ENCODE peak calls at places on chromosome 16, in ten cellular contexts. B is ascending aorta, L is lower lobe of right lung, Y is lung, T is breast epithelium, R is SK-N-SH, E is nephron progenitor cell, N is thoracic aorta, V is PC-9, O is neural crest cell. G is an unnamed sample.

GRCh38 chr16:77469639-77470038 is 34.8 kb upstream of the ADAMTS18 start:
- DNase-seq in B (no peak), L (no peak), Y (no peak), T (no peak), R (no peak), E (no peak), N (no peak), V (no peak), O (no peak), G (no peak)

GRCh38 chr16:67562526-67562917 is at the start of gene CTCF:
- DNase-seq in B (peak; percentile 88), L (peak; percentile 90), Y (peak; percentile 79), T (no peak), R (peak; percentile 91), E (peak; percentile 82), N (no peak), V (peak; percentile 80), O (no peak), G (no peak)

GRCh38 chr16:15434425-15435215 is at the start of gene BMERB1:
- DNase-seq in B (peak; percentile 90), L (peak; percentile 50), Y (peak; percentile 35), T (peak; percentile 23), R (peak; percentile 94), E (peak; percentile 83), N (peak; percentile 25), V (peak; percentile 32), O (peak; percentile 71), G (peak; percentile 95)

GRCh38 chr16:80656731-80657150 is 115.9 kb downstream of the DYNLRB2 start:
- DNase-seq in B (no peak), L (no peak), Y (no peak), T (no peak), R (no peak), E (no peak), N (no peak), V (no peak), O (no peak), G (no peak)

GRCh38 chr16:56609463-56609921 is 1.1 kb downstream of the MT2A start:
- DNase-seq in B (peak; percentile 86), L (peak; percentile 82), Y (peak; percentile 83), T (peak; percentile 60), R (peak; percentile 69), E (no peak), N (no peak), V (no peak), O (no peak), G (no peak)

GRCh38 chr16:559411-560207 is 585 bp upstream of the PRR35 start:
- DNase-seq in B (no peak), L (no peak), Y (no peak), T (no peak), R (peak; percentile 76), E (no peak), N (no peak), V (no peak), O (no peak), G (no peak)

GRCh38 chr16:1876468-1876867 is 4.5 kb upstream of the MEIOB start:
- DNase-seq in B (no peak), L (no peak), Y (no peak), T (no peak), R (no peak), E (no peak), N (no peak), V (no peak), O (no peak), G (no peak)

GRCh38 chr16:79212114-79212791 is 388.3 kb downstream of the MAF start:
- DNase-seq in B (no peak), L (no peak), Y (no peak), T (no peak), R (no peak), E (no peak), N (no peak), V (no peak), O (no peak), G (no peak)

GRCh38 chr16:15648135-15648730 is 1.8 kb upstream of the NDE1 start:
- DNase-seq in B (no peak), L (no peak), Y (no peak), T (no peak), R (no peak), E (no peak), N (no peak), V (no peak), O (no peak), G (no peak)

GRCh38 chr16:17696696-17697095 is 225.9 kb upstream of the XYLT1 start:
- DNase-seq in B (no peak), L (no peak), Y (no peak), T (no peak), R (no peak), E (no peak), N (no peak), V (no peak), O (no peak), G (no peak)

GRCh38 chr16:9134739-9135138 is 43.3 kb downstream of the HAPSTR1 start:
- DNase-seq in B (peak; percentile 65), L (peak; percentile 67), Y (no peak), T (no peak), R (peak; percentile 82), E (peak; percentile 53), N (no peak), V (peak; percentile 78), O (peak; percentile 55), G (peak; percentile 61)

GRCh38 chr16:14485131-14485551 is 144.9 kb downstream of the PARN start:
- DNase-seq in B (no peak), L (no peak), Y (no peak), T (no peak), R (no peak), E (no peak), N (no peak), V (no peak), O (no peak), G (no peak)

DNA sequence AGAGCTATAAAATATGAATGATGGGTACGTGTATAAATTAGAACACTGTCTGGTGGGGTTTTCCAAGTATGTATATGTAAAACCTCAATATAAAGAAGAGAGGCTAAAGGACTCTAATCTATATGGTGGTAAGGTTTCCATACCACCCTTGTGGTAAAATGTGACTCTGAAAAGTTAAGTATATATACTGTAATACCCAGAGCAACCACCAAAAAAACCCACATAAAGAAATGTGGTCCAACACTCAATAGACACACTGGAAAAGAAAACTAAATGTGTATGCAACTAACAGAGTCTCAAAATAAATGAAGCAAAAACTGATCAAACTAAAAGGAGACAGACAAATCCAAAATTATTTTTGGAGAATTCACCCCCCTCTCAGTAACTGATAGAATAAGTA is 72.2 kb downstream of the XPO6 start:
- DNase-seq in B (no peak), L (no peak), Y (no peak), T (no peak), R (no peak), E (no peak), N (no peak), V (no peak), O (no peak), G (no peak)
- TF ChIP-seq CTCF in B (no peak), L (no peak), Y (no peak), T (no peak), R (no peak), E (no peak), N (no peak), V (peak; percentile 11), O (peak; percentile 37), G (peak; percentile 7)

GRCh38 chr16:3780570-3780969 is 63.2 kb upstream of the TRAP1 start:
- DNase-seq in B (no peak), L (no peak), Y (no peak), T (no peak), R (peak; percentile 46), E (no peak), N (no peak), V (no peak), O (no peak), G (no peak)

GRCh38 chr16:3785413-3785812 is 68.1 kb upstream of the TRAP1 start:
- DNase-seq in B (peak; percentile 54), L (no peak), Y (no peak), T (no peak), R (no peak), E (no peak), N (no peak), V (no peak), O (no peak), G (no peak)

GRCh38 chr16:3781421-3781820 is 64.1 kb upstream of the TRAP1 start:
- DNase-seq in B (no peak), L (no peak), Y (no peak), T (no peak), R (no peak), E (no peak), N (no peak), V (no peak), O (no peak), G (no peak)

GRCh38 chr16:3782566-3782965 is 65.2 kb upstream of the TRAP1 start:
- DNase-seq in B (no peak), L (no peak), Y (no peak), T (no peak), R (no peak), E (no peak), N (no peak), V (no peak), O (no peak), G (no peak)

DNA sequence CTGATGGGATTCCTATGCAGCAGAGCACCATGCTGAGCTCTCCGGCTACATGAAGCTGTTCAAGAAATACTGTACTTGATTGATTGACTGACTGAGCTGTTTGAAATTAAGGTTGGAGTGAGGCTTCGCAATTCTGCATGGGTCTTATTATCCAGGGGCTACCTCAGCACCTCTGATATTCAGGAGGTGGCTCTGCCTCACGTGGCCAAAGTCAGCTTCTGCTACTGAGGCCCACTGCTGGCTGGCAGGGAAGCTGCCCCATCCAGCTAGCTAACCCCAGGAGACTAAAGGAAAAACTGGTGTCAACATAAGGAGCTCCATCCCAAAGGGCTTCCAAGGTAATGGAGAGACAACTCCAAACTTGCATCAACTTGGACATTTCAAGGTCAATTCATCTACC is 66.2 kb upstream of the TRAP1 start:
- DNase-seq in B (no peak), L (no peak), Y (no peak), T (no peak), R (no peak), E (no peak), N (no peak), V (no peak), O (no peak), G (no peak)
- TF ChIP-seq CTCF in B (no peak), L (no peak), Y (no peak), T (no peak), R (no peak), E (no peak), N (no peak), V (no peak), O (no peak), G (no peak)

DNA sequence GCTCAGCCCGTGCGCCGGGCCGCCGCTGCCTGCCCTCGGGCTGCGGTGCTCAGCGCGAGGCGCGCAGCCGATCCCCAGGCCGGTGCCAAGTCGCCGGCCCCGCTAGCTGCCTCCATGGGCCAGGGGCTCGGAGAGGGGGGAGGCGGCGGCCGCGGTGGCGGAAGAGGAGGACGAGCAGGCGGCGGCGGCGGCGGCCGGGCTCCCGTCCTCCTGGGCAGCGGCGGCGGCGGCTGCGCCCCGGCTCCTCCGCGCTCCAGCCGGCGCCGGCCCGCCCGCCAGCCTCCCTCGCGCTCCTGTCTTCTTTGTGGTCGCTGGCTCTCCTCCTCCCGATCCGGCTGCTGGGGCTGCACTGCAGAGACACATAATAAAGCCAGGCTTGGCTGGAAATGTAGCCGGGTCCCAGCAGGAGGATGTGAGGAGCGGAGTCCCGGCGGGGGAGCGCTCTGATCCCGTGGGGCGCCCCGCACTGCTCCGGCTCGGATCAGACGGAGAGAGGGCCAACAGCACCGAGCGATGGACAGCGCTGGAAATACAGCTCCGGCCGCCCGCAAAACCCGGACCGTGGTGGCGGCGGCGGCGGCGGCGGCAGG is 924 bp upstream of the ZNF423 start:
- DNase-seq in B (peak; percentile 87), L (peak; percentile 75), Y (peak; percentile 66), T (peak; percentile 57), R (peak; percentile 92), E (peak; percentile 79), N (no peak), V (peak; percentile 10), O (peak; percentile 69), G (no peak)
- TF ChIP-seq CTCF in B (peak; percentile 43), L (peak; percentile 32), Y (peak; percentile 14), T (peak; percentile 10), R (peak; percentile 10), E (no peak), N (no peak), V (no peak), O (no peak), G (peak; percentile 5)

GRCh38 chr16:11188801-11189740 is 66.9 kb downstream of the SOCS1 start:
- DNase-seq in B (no peak), L (no peak), Y (no peak), T (peak; percentile 48), R (no peak), E (no peak), N (no peak), V (no peak), O (no peak), G (no peak)
- TF ChIP-seq CTCF in B (no peak), L (no peak), Y (no peak), T (no peak), R (no peak), E (no peak), N (no peak), V (no peak), O (no peak), G (no peak)

G was measured in chondrocyte.